ENCODE peak calls at places on chromosomes 5 and 9, in nine cellular contexts. G is endothelial cell; A is CD4-positive, CD25-positive, alpha-beta regulatory T cell; S is nephron progenitor cell; Y is AG08396; B is ureter; E is EH; N is astrocyte of the spinal cord; M is activated T-helper 1 cell treated with anti-CD3 and anti-CD28 coated beads, Interleukin-2, amount 50 U/mL, for 16 hours. F is an unnamed sample.

GRCh38 chr5:73448072-73448432 is 525 bp downstream of the FOXD1 start:
- DNase-seq in G (peak), A (no peak), S (peak), Y (no peak), B (no peak), E (no peak), N (no peak), M (no peak), F (peak)

GRCh38 chr5:179142434-179143198 is 82.4 kb downstream of the ZNF354C start:
- DNase-seq in G (no peak), A (peak), S (no peak), Y (peak), B (no peak), E (peak), N (peak), M (no peak), F (no peak)

GRCh38 chr5:160155017-160155725 is 35.9 kb upstream of the PWWP2A start:
- DNase-seq in G (no peak), A (no peak), S (no peak), Y (no peak), B (no peak), E (peak), N (no peak), M (no peak), F (no peak)

GRCh38 chr9:3478549-3478953 is 47.2 kb downstream of the RFX3 start:
- DNase-seq in G (no peak), A (peak), S (no peak), Y (no peak), B (no peak), E (peak), N (no peak), M (no peak), F (no peak)

GRCh38 chr9:22528485-22528884 is 81.9 kb downstream of the DMRTA1 start:
- DNase-seq in G (no peak), A (no peak), S (no peak), Y (peak), B (no peak), E (no peak), N (peak), M (no peak), F (no peak)

GRCh38 chr9:121598167-121599000 is 53.0 kb upstream of the DAB2IP start:
- DNase-seq in G (peak), A (no peak), S (peak), Y (peak), B (peak), E (peak), N (peak), M (no peak), F (peak)

GRCh38 chr5:14263700-14264099 is 120.6 kb downstream of the TRIO start:
- DNase-seq in G (no peak), A (no peak), S (no peak), Y (no peak), B (no peak), E (no peak), N (no peak), M (no peak), F (no peak)

GRCh38 chr5:84191296-84191695 is 193.4 kb downstream of the EDIL3 start:
- DNase-seq in G (no peak), A (no peak), S (no peak), Y (no peak), B (no peak), E (no peak), N (peak), M (no peak), F (no peak)

GRCh38 chr9:126397056-126397455 is 70.4 kb downstream of the MVB12B start:
- DNase-seq in G (no peak), A (peak), S (no peak), Y (no peak), B (no peak), E (no peak), N (no peak), M (peak), F (no peak)

F was measured in WTC11.